ENCODE peak calls at places on chromosome 16, in seven cellular contexts. R, V, B, I, C, Y and J are unnamed samples.

GRCh38 chr16:50548659-50549560 is 714 bp downstream of the NKD1 start:
- DNase-seq in R (peak; percentile 72), V (peak; percentile 41), B (no peak), I (no peak), C (no peak), Y (no peak), J (no peak)

GRCh38 chr16:17556276-17557052 is 85.7 kb upstream of the XYLT1 start:
- DNase-seq in R (no peak), V (no peak), B (peak; percentile 5), I (no peak), C (no peak), Y (peak; percentile 0), J (no peak)

GRCh38 chr16:28572659-28573510 is 19.2 kb downstream of the SGF29 start:
- DNase-seq in R (no peak), V (no peak), B (no peak), I (no peak), C (no peak), Y (no peak), J (no peak)

GRCh38 chr16:77221482-77221881 is 22.3 kb downstream of the SYCE1L start:
- DNase-seq in R (no peak), V (no peak), B (no peak), I (no peak), C (no peak), Y (no peak), J (no peak)

GRCh38 chr16:17289050-17289449 is 181.7 kb downstream of the XYLT1 start:
- DNase-seq in R (no peak), V (no peak), B (no peak), I (no peak), C (no peak), Y (no peak), J (no peak)

GRCh38 chr16:57530104-57530522 is 6.3 kb downstream of the CCDC102A start:
- DNase-seq in R (peak; percentile 86), V (peak; percentile 55), B (peak; percentile 38), I (peak; percentile 42), C (peak; percentile 84), Y (peak; percentile 54), J (peak; percentile 63)

GRCh38 chr16:72198021-72198420 is 26.1 kb upstream of the PMFBP1 start:
- DNase-seq in R (peak; percentile 84), V (no peak), B (no peak), I (no peak), C (no peak), Y (peak; percentile 96), J (peak; percentile 72)

GRCh38 chr16:31568577-31569359 is 41.1 kb downstream of the AHSP start:
- DNase-seq in R (no peak), V (no peak), B (no peak), I (no peak), C (no peak), Y (no peak), J (no peak)

GRCh38 chr16:72530434-72530833 is 358.5 kb upstream of the PMFBP1 start:
- DNase-seq in R (no peak), V (no peak), B (peak; percentile 17), I (no peak), C (peak; percentile 89), Y (peak; percentile 81), J (no peak)

GRCh38 chr16:26645629-26646028 is 421.1 kb upstream of the C16orf82 start:
- DNase-seq in R (no peak), V (peak; percentile 16), B (no peak), I (no peak), C (no peak), Y (no peak), J (no peak)

GRCh38 chr16:89971495-89972243 is 23.1 kb downstream of the DEF8 start:
- DNase-seq in R (no peak), V (no peak), B (no peak), I (no peak), C (no peak), Y (no peak), J (no peak)

GRCh38 chr16:57070424-57070823 is 22.0 kb upstream of the CPNE2 start:
- DNase-seq in R (no peak), V (no peak), B (no peak), I (no peak), C (no peak), Y (no peak), J (no peak)

GRCh38 chr16:57380671-57381462 is 8.6 kb downstream of the CX3CL1 start:
- DNase-seq in R (no peak), V (no peak), B (no peak), I (no peak), C (peak; percentile 26), Y (peak; percentile 8), J (no peak)

GRCh38 chr16:14289692-14290340 is 218.7 kb downstream of the MRTFB start:
- DNase-seq in R (no peak), V (peak; percentile 14), B (peak; percentile 1), I (no peak), C (peak; percentile 49), Y (no peak), J (no peak)

GRCh38 chr16:86077243-86077940 is 178.4 kb downstream of the IRF8 start:
- DNase-seq in R (peak; percentile 59), V (no peak), B (no peak), I (no peak), C (no peak), Y (no peak), J (no peak)

GRCh38 chr16:66908762-66909559 is 9.7 kb downstream of the CDH16 start:
- DNase-seq in R (no peak), V (no peak), B (no peak), I (no peak), C (no peak), Y (no peak), J (no peak)

GRCh38 chr16:85518398-85519049 is 94.6 kb upstream of the GSE1 start:
- DNase-seq in R (no peak), V (no peak), B (no peak), I (no peak), C (no peak), Y (no peak), J (no peak)

GRCh38 chr16:24139282-24139681 is 116.9 kb upstream of the CACNG3 start:
- DNase-seq in R (no peak), V (no peak), B (no peak), I (no peak), C (no peak), Y (no peak), J (no peak)

GRCh38 chr16:998615-999014 is 17.0 kb downstream of the SOX8 start:
- DNase-seq in R (no peak), V (no peak), B (no peak), I (no peak), C (no peak), Y (no peak), J (no peak)

GRCh38 chr16:70388281-70388680 is 41.6 kb downstream of the DDX19A start:
- DNase-seq in R (no peak), V (no peak), B (no peak), I (no peak), C (no peak), Y (no peak), J (no peak)